ENCODE peak calls at places on chromosome 5, in ten cellular contexts. One of them, this sample, is unnamed.

GRCh38 chr5:135155616-135156214 is 121.7 kb upstream of the PITX1 start:
- DNase-seq in fibroblast of lung: no peak
- DNase-seq in tibial nerve: no peak
- DNase-seq in upper lobe of left lung: no peak
- DNase-seq in breast epithelium: no peak
- DNase-seq in CD8-positive, alpha-beta T cell: no peak
- DNase-seq in H1: no peak
- DNase-seq in right cardiac atrium: no peak
- DNase-seq in upper lobe of right lung: no peak
- DNase-seq in body of pancreas: no peak
- DNase-seq in this sample: peak; percentile 35

GRCh38 chr5:56669534-56670483 is 145.5 kb upstream of the MAP3K1 start:
- DNase-seq in upper lobe of left lung: peak; percentile 74
- DNase-seq in tibial nerve: no peak
- DNase-seq in fibroblast of lung: no peak
- DNase-seq in body of pancreas: peak; percentile 91
- DNase-seq in H1: peak; percentile 47
- DNase-seq in CD8-positive, alpha-beta T cell: no peak
- DNase-seq in upper lobe of right lung: no peak
- DNase-seq in right cardiac atrium: peak; percentile 64
- DNase-seq in breast epithelium: peak; percentile 58
- DNase-seq in this sample: no peak

GRCh38 chr5:126481243-126481642 is 58.0 kb downstream of the GRAMD2B start:
- DNase-seq in H1: no peak
- DNase-seq in tibial nerve: no peak
- DNase-seq in right cardiac atrium: no peak
- DNase-seq in upper lobe of left lung: no peak
- DNase-seq in breast epithelium: no peak
- DNase-seq in fibroblast of lung: peak; percentile 77
- DNase-seq in CD8-positive, alpha-beta T cell: no peak
- DNase-seq in upper lobe of right lung: no peak
- DNase-seq in body of pancreas: no peak
- DNase-seq in this sample: no peak

GRCh38 chr5:140806834-140807775 is at the start of gene PCDHA4:
- DNase-seq in body of pancreas: peak; percentile 67
- DNase-seq in breast epithelium: no peak
- DNase-seq in tibial nerve: no peak
- DNase-seq in upper lobe of right lung: peak; percentile 65
- DNase-seq in upper lobe of left lung: no peak
- DNase-seq in H1: peak; percentile 94
- DNase-seq in right cardiac atrium: no peak
- DNase-seq in CD8-positive, alpha-beta T cell: no peak
- DNase-seq in fibroblast of lung: no peak
- DNase-seq in this sample: no peak

GRCh38 chr5:86971034-86971511 is 296.6 kb upstream of the RASA1 start:
- DNase-seq in upper lobe of right lung: no peak
- DNase-seq in tibial nerve: no peak
- DNase-seq in H1: no peak
- DNase-seq in body of pancreas: no peak
- DNase-seq in CD8-positive, alpha-beta T cell: no peak
- DNase-seq in fibroblast of lung: peak; percentile 27
- DNase-seq in upper lobe of left lung: no peak
- DNase-seq in breast epithelium: no peak
- DNase-seq in right cardiac atrium: no peak
- DNase-seq in this sample: peak; percentile 12

GRCh38 chr5:34684281-34684979 is 28.3 kb downstream of the RAI14 start:
- DNase-seq in body of pancreas: peak; percentile 12
- DNase-seq in breast epithelium: no peak
- DNase-seq in tibial nerve: no peak
- DNase-seq in fibroblast of lung: peak; percentile 83
- DNase-seq in CD8-positive, alpha-beta T cell: no peak
- DNase-seq in right cardiac atrium: no peak
- DNase-seq in upper lobe of right lung: no peak
- DNase-seq in H1: peak; percentile 41
- DNase-seq in upper lobe of left lung: no peak
- DNase-seq in this sample: peak; percentile 36

GRCh38 chr5:38783011-38783551 is 62.7 kb upstream of the OSMR start:
- DNase-seq in right cardiac atrium: no peak
- DNase-seq in upper lobe of right lung: no peak
- DNase-seq in body of pancreas: no peak
- DNase-seq in tibial nerve: no peak
- DNase-seq in fibroblast of lung: peak; percentile 100
- DNase-seq in breast epithelium: no peak
- DNase-seq in CD8-positive, alpha-beta T cell: no peak
- DNase-seq in H1: no peak
- DNase-seq in upper lobe of left lung: no peak
- DNase-seq in this sample: peak; percentile 80

GRCh38 chr5:54249210-54250028 is 61.0 kb downstream of the ARL15 start:
- DNase-seq in upper lobe of right lung: no peak
- DNase-seq in tibial nerve: no peak
- DNase-seq in CD8-positive, alpha-beta T cell: peak; percentile 20
- DNase-seq in upper lobe of left lung: peak; percentile 33
- DNase-seq in H1: no peak
- DNase-seq in fibroblast of lung: peak; percentile 80
- DNase-seq in body of pancreas: peak; percentile 38
- DNase-seq in breast epithelium: no peak
- DNase-seq in right cardiac atrium: peak; percentile 30
- DNase-seq in this sample: no peak

GRCh38 chr5:41874512-41875060 is 4.4 kb upstream of the OXCT1 start:
- DNase-seq in upper lobe of left lung: no peak
- DNase-seq in H1: no peak
- DNase-seq in tibial nerve: no peak
- DNase-seq in body of pancreas: no peak
- DNase-seq in upper lobe of right lung: no peak
- DNase-seq in CD8-positive, alpha-beta T cell: no peak
- DNase-seq in breast epithelium: no peak
- DNase-seq in fibroblast of lung: no peak
- DNase-seq in right cardiac atrium: no peak
- DNase-seq in this sample: no peak

GRCh38 chr5:132294728-132295504 is 722 bp downstream of the SLC22A4 start:
- DNase-seq in right cardiac atrium: peak; percentile 85
- DNase-seq in upper lobe of right lung: peak; percentile 85
- DNase-seq in fibroblast of lung: peak; percentile 79
- DNase-seq in upper lobe of left lung: peak; percentile 90
- DNase-seq in body of pancreas: peak; percentile 33
- DNase-seq in H1: no peak
- DNase-seq in CD8-positive, alpha-beta T cell: peak; percentile 40
- DNase-seq in breast epithelium: peak; percentile 69
- DNase-seq in tibial nerve: no peak
- DNase-seq in this sample: peak; percentile 91

GRCh38 chr5:79109527-79110492 is 1.8 kb upstream of the BHMT start:
- DNase-seq in tibial nerve: no peak
- DNase-seq in upper lobe of right lung: no peak
- DNase-seq in upper lobe of left lung: no peak
- DNase-seq in body of pancreas: peak; percentile 56
- DNase-seq in H1: peak; percentile 60
- DNase-seq in right cardiac atrium: no peak
- DNase-seq in CD8-positive, alpha-beta T cell: no peak
- DNase-seq in breast epithelium: no peak
- DNase-seq in fibroblast of lung: no peak
- DNase-seq in this sample: no peak
- H3K27me3 ChIP-seq in tibial nerve: peaks cover 33% of the 10 kb centered on the region
- H3K27me3 ChIP-seq in upper lobe of right lung: peaks cover 38% of the 10 kb centered on the region
- H3K27me3 ChIP-seq in upper lobe of left lung: peaks cover 11% of the 10 kb centered on the region
- H3K27me3 ChIP-seq in body of pancreas: no peaks in the 10 kb centered on the region
- H3K27me3 ChIP-seq in H1: peaks cover 23% of the 10 kb centered on the region
- H3K27me3 ChIP-seq in right cardiac atrium: no peaks in the 10 kb centered on the region
- H3K27me3 ChIP-seq in CD8-positive, alpha-beta T cell: no peaks in the 10 kb centered on the region
- H3K27me3 ChIP-seq in breast epithelium: peaks cover 18% of the 10 kb centered on the region
- H3K27me3 ChIP-seq in fibroblast of lung: peaks cover 20% of the 10 kb centered on the region
- H3K27me3 ChIP-seq in this sample: peaks cover 3% of the 10 kb centered on the region

GRCh38 chr5:96627792-96628191 is 34.4 kb upstream of the CAST start:
- DNase-seq in tibial nerve: no peak
- DNase-seq in fibroblast of lung: no peak
- DNase-seq in body of pancreas: no peak
- DNase-seq in breast epithelium: no peak
- DNase-seq in upper lobe of left lung: no peak
- DNase-seq in upper lobe of right lung: no peak
- DNase-seq in H1: no peak
- DNase-seq in right cardiac atrium: no peak
- DNase-seq in CD8-positive, alpha-beta T cell: no peak
- DNase-seq in this sample: peak; percentile 48

GRCh38 chr5:96626956-96627355 is 35.2 kb upstream of the CAST start:
- DNase-seq in body of pancreas: no peak
- DNase-seq in upper lobe of right lung: no peak
- DNase-seq in breast epithelium: no peak
- DNase-seq in tibial nerve: no peak
- DNase-seq in right cardiac atrium: no peak
- DNase-seq in H1: no peak
- DNase-seq in CD8-positive, alpha-beta T cell: no peak
- DNase-seq in upper lobe of left lung: no peak
- DNase-seq in fibroblast of lung: peak; percentile 99
- DNase-seq in this sample: no peak

GRCh38 chr5:96633820-96634219 is 28.4 kb upstream of the CAST start:
- DNase-seq in breast epithelium: no peak
- DNase-seq in H1: no peak
- DNase-seq in fibroblast of lung: peak; percentile 72
- DNase-seq in tibial nerve: no peak
- DNase-seq in body of pancreas: no peak
- DNase-seq in upper lobe of left lung: no peak
- DNase-seq in CD8-positive, alpha-beta T cell: no peak
- DNase-seq in right cardiac atrium: no peak
- DNase-seq in upper lobe of right lung: no peak
- DNase-seq in this sample: peak; percentile 64

GRCh38 chr5:96628406-96628805 is 33.8 kb upstream of the CAST start:
- DNase-seq in right cardiac atrium: no peak
- DNase-seq in upper lobe of left lung: no peak
- DNase-seq in body of pancreas: no peak
- DNase-seq in upper lobe of right lung: no peak
- DNase-seq in breast epithelium: no peak
- DNase-seq in H1: no peak
- DNase-seq in tibial nerve: no peak
- DNase-seq in fibroblast of lung: peak; percentile 25
- DNase-seq in CD8-positive, alpha-beta T cell: no peak
- DNase-seq in this sample: peak; percentile 52

DNA sequence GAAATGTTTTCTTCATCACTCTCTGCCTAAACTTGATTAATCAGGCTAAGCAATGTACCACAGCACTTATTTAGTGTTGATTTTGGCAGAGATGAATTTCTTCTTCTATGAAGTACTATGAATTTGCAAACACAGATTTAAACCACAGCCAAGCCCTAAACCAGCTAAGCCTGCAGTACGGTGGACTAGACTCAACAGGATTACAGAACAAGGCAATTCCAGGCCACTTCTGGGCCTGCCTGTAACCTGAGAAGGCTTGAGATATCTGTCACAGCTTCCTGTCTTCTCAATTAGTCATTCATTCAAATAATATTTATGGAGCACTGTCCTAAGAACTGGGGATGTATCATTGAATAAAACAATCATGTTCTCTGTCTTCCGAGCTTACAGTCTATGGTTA is 32.4 kb upstream of the CAST start:
- DNase-seq in fibroblast of lung: peak; percentile 99
- DNase-seq in CD8-positive, alpha-beta T cell: no peak
- DNase-seq in body of pancreas: no peak
- DNase-seq in upper lobe of left lung: peak; percentile 77
- DNase-seq in right cardiac atrium: no peak
- DNase-seq in tibial nerve: no peak
- DNase-seq in upper lobe of right lung: no peak
- DNase-seq in H1: no peak
- DNase-seq in breast epithelium: no peak
- DNase-seq in this sample: peak; percentile 65
- H3K4me3 ChIP-seq in fibroblast of lung: no peak overlapping the region
- H3K4me3 ChIP-seq in CD8-positive, alpha-beta T cell: no peak overlapping the region
- H3K4me3 ChIP-seq in body of pancreas: no peak overlapping the region
- H3K4me3 ChIP-seq in upper lobe of left lung: no peak overlapping the region
- H3K4me3 ChIP-seq in right cardiac atrium: no peak overlapping the region
- H3K4me3 ChIP-seq in tibial nerve: no peak overlapping the region
- H3K4me3 ChIP-seq in upper lobe of right lung: no peak overlapping the region
- H3K4me3 ChIP-seq in H1: no peak overlapping the region
- H3K4me3 ChIP-seq in breast epithelium: no peak overlapping the region
- H3K4me3 ChIP-seq in this sample: no peak overlapping the region

DNA sequence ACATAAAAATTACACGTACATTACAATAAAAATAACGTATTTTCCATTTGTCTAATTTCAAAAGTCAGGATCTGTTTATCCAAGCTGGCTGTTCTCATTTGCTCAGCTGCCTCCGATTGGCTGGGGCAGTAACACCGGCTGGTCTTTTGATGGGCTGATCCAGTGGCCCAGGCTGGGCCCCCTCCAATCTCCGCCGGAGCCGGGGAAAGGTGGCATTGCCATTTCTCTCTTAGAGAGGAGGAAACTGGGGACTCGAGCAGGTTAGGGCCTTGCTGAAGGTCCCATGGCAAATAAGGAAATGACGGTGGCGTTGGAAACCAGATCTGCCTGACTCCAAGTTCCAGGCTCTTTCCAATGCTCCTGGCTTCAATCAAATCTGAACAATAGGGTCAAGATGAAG is 6.6 kb downstream of the CPLX2 start:
- DNase-seq in fibroblast of lung: no peak
- DNase-seq in CD8-positive, alpha-beta T cell: no peak
- DNase-seq in body of pancreas: no peak
- DNase-seq in right cardiac atrium: no peak
- DNase-seq in breast epithelium: no peak
- DNase-seq in tibial nerve: no peak
- DNase-seq in upper lobe of right lung: no peak
- DNase-seq in H1: no peak
- DNase-seq in upper lobe of left lung: no peak
- DNase-seq in this sample: no peak
- H3K27me3 ChIP-seq in fibroblast of lung: peaks cover 6% of the 10 kb centered on the region
- H3K27me3 ChIP-seq in CD8-positive, alpha-beta T cell: peaks cover 10% of the 10 kb centered on the region
- H3K27me3 ChIP-seq in body of pancreas: no peaks in the 10 kb centered on the region
- H3K27me3 ChIP-seq in right cardiac atrium: no peaks in the 10 kb centered on the region
- H3K27me3 ChIP-seq in breast epithelium: peaks cover 62% of the 10 kb centered on the region
- H3K27me3 ChIP-seq in tibial nerve: peaks cover 40% of the 10 kb centered on the region
- H3K27me3 ChIP-seq in upper lobe of right lung: peaks cover 40% of the 10 kb centered on the region
- H3K27me3 ChIP-seq in H1: no peaks in the 10 kb centered on the region
- H3K27me3 ChIP-seq in upper lobe of left lung: peaks cover under 1% of the 10 kb centered on the region
- H3K27me3 ChIP-seq in this sample: peaks cover 80% of the 10 kb centered on the region

GRCh38 chr5:158798140-158798539 is 301.6 kb downstream of the EBF1 start:
- DNase-seq in breast epithelium: no peak
- DNase-seq in upper lobe of left lung: no peak
- DNase-seq in CD8-positive, alpha-beta T cell: no peak
- DNase-seq in fibroblast of lung: no peak
- DNase-seq in right cardiac atrium: no peak
- DNase-seq in body of pancreas: no peak
- DNase-seq in H1: no peak
- DNase-seq in tibial nerve: no peak
- DNase-seq in upper lobe of right lung: no peak
- DNase-seq in this sample: no peak

GRCh38 chr5:158801286-158801685 is 298.4 kb downstream of the EBF1 start:
- DNase-seq in body of pancreas: no peak
- DNase-seq in fibroblast of lung: no peak
- DNase-seq in right cardiac atrium: no peak
- DNase-seq in tibial nerve: no peak
- DNase-seq in CD8-positive, alpha-beta T cell: no peak
- DNase-seq in breast epithelium: no peak
- DNase-seq in H1: no peak
- DNase-seq in upper lobe of left lung: no peak
- DNase-seq in upper lobe of right lung: no peak
- DNase-seq in this sample: no peak

GRCh38 chr5:158797498-158797845 is 302.2 kb downstream of the EBF1 start:
- DNase-seq in breast epithelium: no peak
- DNase-seq in upper lobe of left lung: no peak
- DNase-seq in upper lobe of right lung: no peak
- DNase-seq in right cardiac atrium: peak; percentile 44
- DNase-seq in H1: no peak
- DNase-seq in fibroblast of lung: no peak
- DNase-seq in CD8-positive, alpha-beta T cell: no peak
- DNase-seq in tibial nerve: no peak
- DNase-seq in body of pancreas: no peak
- DNase-seq in this sample: no peak

GRCh38 chr5:158792186-158792585 is 307.5 kb downstream of the EBF1 start:
- DNase-seq in upper lobe of right lung: no peak
- DNase-seq in H1: no peak
- DNase-seq in upper lobe of left lung: no peak
- DNase-seq in CD8-positive, alpha-beta T cell: no peak
- DNase-seq in body of pancreas: no peak
- DNase-seq in right cardiac atrium: no peak
- DNase-seq in fibroblast of lung: no peak
- DNase-seq in tibial nerve: no peak
- DNase-seq in breast epithelium: no peak
- DNase-seq in this sample: no peak

GRCh38 chr5:158796812-158797497 is 302.8 kb downstream of the EBF1 start:
- DNase-seq in CD8-positive, alpha-beta T cell: no peak
- DNase-seq in fibroblast of lung: no peak
- DNase-seq in tibial nerve: no peak
- DNase-seq in right cardiac atrium: no peak
- DNase-seq in breast epithelium: no peak
- DNase-seq in upper lobe of left lung: no peak
- DNase-seq in body of pancreas: no peak
- DNase-seq in H1: no peak
- DNase-seq in upper lobe of right lung: no peak
- DNase-seq in this sample: no peak
- H3K4me3 ChIP-seq in CD8-positive, alpha-beta T cell: no peak overlapping the region
- H3K4me3 ChIP-seq in fibroblast of lung: no peak overlapping the region
- H3K4me3 ChIP-seq in tibial nerve: no peak overlapping the region
- H3K4me3 ChIP-seq in right cardiac atrium: no peak overlapping the region
- H3K4me3 ChIP-seq in breast epithelium: no peak overlapping the region
- H3K4me3 ChIP-seq in upper lobe of left lung: no peak overlapping the region
- H3K4me3 ChIP-seq in body of pancreas: no peak overlapping the region
- H3K4me3 ChIP-seq in H1: no peak overlapping the region
- H3K4me3 ChIP-seq in upper lobe of right lung: no peak overlapping the region
- H3K4me3 ChIP-seq in this sample: no peak overlapping the region

This sample was measured in SJSA1.